ENCODE peak calls at places on chromosomes 13 and 19, in five cellular contexts. K is H1, E is esophagus muscularis mucosa, M is sigmoid colon, A is suprapubic skin. P is an unnamed sample.

GRCh38 chr19:4414144-4414799 is 11.8 kb downstream of the CHAF1A start:
- DNase-seq in A (no peak), E (no peak), K (no peak), M (no peak), P (no peak)

GRCh38 chr13:37303610-37304009 is 198.1 kb upstream of the CSNK1A1L start:
- DNase-seq in M (no peak), E (no peak), K (no peak), A (no peak), P (no peak)

GRCh38 chr19:9075064-9075964 is 11.5 kb upstream of the OR1M1 start:
- DNase-seq in M (peak; percentile 90), A (no peak), K (peak; percentile 71), E (peak; percentile 93), P (peak; percentile 73)

GRCh38 chr19:10952809-10953208 is 8.0 kb upstream of the SMARCA4 start:
- DNase-seq in A (no peak), M (no peak), K (no peak), E (no peak), P (peak; percentile 89)

GRCh38 chr19:33374406-33374703 is 846 bp downstream of the CEBPG start:
- DNase-seq in E (no peak), M (no peak), A (peak; percentile 62), K (no peak), P (no peak)

GRCh38 chr19:52099497-52100138 is 4.1 kb upstream of the ZNF841 start:
- DNase-seq in K (no peak), A (no peak), M (no peak), E (no peak), P (no peak)

GRCh38 chr13:112903606-112904195 is 65.3 kb upstream of the MCF2L start:
- DNase-seq in E (no peak), K (no peak), M (peak; percentile 53), A (peak; percentile 38), P (no peak)

GRCh38 chr13:61275251-61275650 is 140.4 kb downstream of the PCDH20 start:
- DNase-seq in M (no peak), A (no peak), E (no peak), K (no peak), P (no peak)

GRCh38 chr19:46225558-46226004 is 4.0 kb upstream of the IGFL1 start:
- DNase-seq in E (no peak), A (no peak), M (no peak), K (no peak), P (no peak)

GRCh38 chr19:46206176-46206575 is 23.4 kb upstream of the IGFL1 start:
- DNase-seq in M (no peak), A (no peak), E (no peak), K (no peak), P (peak; percentile 59)

GRCh38 chr13:49292742-49293498 is 45.2 kb downstream of the CDADC1 start:
- DNase-seq in A (no peak), K (no peak), M (peak; percentile 90), E (no peak), P (no peak)

GRCh38 chr19:35099897-35100275 is 15.7 kb upstream of the FXYD3 start:
- DNase-seq in M (no peak), K (no peak), A (no peak), E (no peak), P (no peak)

GRCh38 chr13:64801768-64802167 is 2428.4 kb downstream of the PCDH9 start:
- DNase-seq in K (no peak), M (no peak), A (no peak), E (no peak), P (no peak)

GRCh38 chr19:48182434-48182833 is 12.0 kb downstream of the ZSWIM9 start:
- DNase-seq in E (no peak), K (no peak), A (no peak), M (no peak), P (no peak)

GRCh38 chr13:36912369-36912768 is 7.7 kb downstream of the SMAD9 start:
- DNase-seq in E (no peak), K (no peak), A (no peak), M (no peak), P (no peak)

GRCh38 chr19:42132851-42133528 is 744 bp upstream of the POU2F2 start:
- DNase-seq in A (no peak), K (peak; percentile 70), M (peak; percentile 72), E (no peak), P (peak; percentile 56)

GRCh38 chr13:67935655-67936054 is 705.5 kb upstream of the PCDH9 start:
- DNase-seq in E (no peak), M (no peak), A (no peak), K (no peak), P (no peak)

GRCh38 chr13:50969691-50970090 is 60.1 kb downstream of the RNASEH2B start:
- DNase-seq in E (no peak), K (no peak), M (no peak), A (no peak), P (no peak)

GRCh38 chr13:78786399-78786879 is 127.5 kb upstream of the OBI1 start:
- DNase-seq in M (no peak), E (no peak), K (no peak), A (no peak), P (no peak)

GRCh38 chr13:67275351-67275989 is 45.3 kb upstream of the PCDH9 start:
- DNase-seq in A (no peak), E (no peak), K (no peak), M (no peak), P (no peak)

GRCh38 chr13:72788831-72789230 is 6.9 kb downstream of the PIBF1 start:
- DNase-seq in E (no peak), M (no peak), K (no peak), A (no peak), P (no peak)

GRCh38 chr13:47798906-47799305 is 202.2 kb downstream of the SUCLA2 start:
- DNase-seq in K (no peak), A (no peak), E (no peak), M (no peak), P (no peak)

GRCh38 chr19:48194041-48194871 is 23.8 kb downstream of the ZSWIM9 start:
- DNase-seq in A (no peak), K (no peak), M (no peak), E (no peak), P (no peak)

GRCh38 chr19:18202759-18203407 is 959 bp downstream of the RAB3A start:
- DNase-seq in K (no peak), A (peak; percentile 77), M (peak; percentile 76), E (no peak), P (no peak)

GRCh38 chr13:22883961-22884360 is 296.8 kb upstream of the SGCG start:
- DNase-seq in A (no peak), K (no peak), M (no peak), E (no peak), P (no peak)

GRCh38 chr13:23980160-23980551 is 82.9 kb upstream of the C1QTNF9B start:
- DNase-seq in E (peak; percentile 93), M (peak; percentile 91), A (peak; percentile 88), K (peak; percentile 38), P (peak; percentile 79)

GRCh38 chr13:100517706-100518105 is 70.9 kb downstream of the GGACT start:
- DNase-seq in M (no peak), A (no peak), E (no peak), K (no peak), P (no peak)

GRCh38 chr13:100515410-100515800 is 73.2 kb downstream of the GGACT start:
- DNase-seq in K (no peak), M (no peak), E (no peak), A (no peak), P (no peak)

GRCh38 chr13:100518394-100519062 is 70.1 kb downstream of the GGACT start:
- DNase-seq in A (no peak), M (no peak), E (no peak), K (no peak), P (no peak)

GRCh38 chr13:100514788-100515409 is 73.7 kb downstream of the GGACT start:
- DNase-seq in M (peak; percentile 87), K (no peak), E (no peak), A (peak; percentile 88), P (peak; percentile 76)

DNA sequence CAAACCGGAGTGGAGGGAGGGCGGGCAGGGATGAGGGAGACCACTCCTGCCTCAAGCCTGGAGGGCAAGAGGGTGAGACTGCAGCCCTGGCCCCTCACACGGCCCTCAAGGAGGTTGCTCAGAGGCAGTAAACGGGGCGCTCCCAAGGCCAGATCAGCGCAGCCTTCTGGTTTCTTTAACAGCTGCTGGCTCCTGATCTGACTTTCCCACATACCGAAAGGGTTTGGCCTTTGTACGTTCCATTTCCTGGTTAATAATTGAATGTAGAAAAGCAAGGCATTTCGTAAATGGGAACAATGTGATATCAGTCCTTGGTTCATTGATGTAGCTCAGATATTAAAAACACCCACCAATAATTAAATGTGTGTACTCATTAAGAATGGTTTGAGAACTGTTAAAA is 71.5 kb downstream of the GGACT start:
- DNase-seq in E (no peak), M (no peak), K (no peak), A (no peak), P (no peak)
- TF ChIP-seq POLR2A in E (no peak), M (no peak), K (no peak), A (no peak), P (no peak)

GRCh38 chr19:2330632-2331284 is 2.3 kb downstream of the SPPL2B start:
- DNase-seq in K (no peak), M (no peak), A (no peak), E (no peak), P (no peak)
- TF ChIP-seq POLR2AphosphoS5 in K (no peak), M (peak; percentile 33), A (no peak), E (no peak), P (no peak)

GRCh38 chr13:96052655-96053002 is 572 bp downstream of the UGGT2 start:
- DNase-seq in K (no peak), A (no peak), M (no peak), E (no peak), P (no peak)

DNA sequence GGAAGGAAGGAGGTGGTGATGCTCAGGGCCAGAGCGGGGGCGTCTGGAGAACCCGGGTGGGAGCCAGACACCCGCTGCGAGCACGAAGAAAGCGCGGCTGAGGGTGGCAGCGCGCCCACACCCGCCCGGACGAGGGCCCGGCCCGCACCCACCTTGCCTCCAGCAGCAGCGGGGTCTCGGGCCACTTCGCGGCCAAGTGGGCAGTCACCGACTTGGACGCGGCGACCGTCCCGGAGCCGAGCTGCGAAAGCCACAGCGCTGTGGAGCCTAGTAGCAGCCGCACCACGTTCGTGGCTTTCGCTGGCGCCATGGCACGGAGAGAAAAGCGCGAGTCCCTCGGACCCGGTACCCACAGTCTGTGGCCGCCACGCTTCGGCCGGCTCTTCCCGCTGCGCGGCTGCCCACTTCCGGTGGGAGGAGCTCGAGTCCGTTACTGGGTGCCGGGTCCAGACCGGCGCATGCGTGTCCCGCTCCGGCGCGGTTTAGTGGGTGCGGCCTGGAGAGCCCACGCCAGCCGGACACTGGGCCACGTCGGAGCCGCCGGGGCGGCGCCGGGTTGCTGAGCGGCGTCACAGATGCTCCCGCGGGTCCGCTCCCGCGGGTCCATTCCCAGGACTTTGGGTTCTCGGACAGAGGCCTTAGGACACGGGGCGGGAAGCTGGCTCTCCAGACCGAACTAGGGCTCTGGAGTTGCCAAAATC is at the start of gene UGGT2:
- DNase-seq in M (peak; percentile 98), E (peak; percentile 96), A (peak; percentile 96), K (peak; percentile 59), P (peak; percentile 91)
- TF ChIP-seq POLR2A in M (peak; percentile 60), E (peak; percentile 70), A (no peak), K (peak; percentile 50), P (peak; percentile 59)

GRCh38 chr19:8045872-8046568 is 6.5 kb upstream of the CCL25 start:
- DNase-seq in A (no peak), E (no peak), K (no peak), M (no peak), P (no peak)

GRCh38 chr19:8046569-8047165 is 5.9 kb upstream of the CCL25 start:
- DNase-seq in K (no peak), M (no peak), A (no peak), E (no peak), P (no peak)

GRCh38 chr19:8054169-8054568 is 1.6 kb downstream of the CCL25 start:
- DNase-seq in M (no peak), E (no peak), A (no peak), K (no peak), P (no peak)

GRCh38 chr19:8052464-8052859 is at the start of gene CCL25:
- DNase-seq in K (no peak), E (no peak), A (no peak), M (no peak), P (no peak)

GRCh38 chr19:8050274-8051096 is 2.1 kb upstream of the CCL25 start:
- DNase-seq in M (peak; percentile 84), A (peak; percentile 87), K (peak; percentile 100), E (peak; percentile 95), P (peak; percentile 28)
- TF ChIP-seq POLR2AphosphoS5 in M (no peak), A (no peak), K (peak; percentile 60), E (no peak), P (no peak)